ENCODE peak calls at places on chromosomes 5 and 9, in five cellular contexts. Q is IMR-90; I is HS-5; R is activated CD4-positive, alpha-beta T cell treated with anti-CD3 and anti-CD28 coated beads for 1 hour; B is effector memory CD8-positive, alpha-beta T cell. F is an unnamed sample.

GRCh38 chr5:95070453-95070852 is 214.4 kb downstream of the MCTP1 start:
- DNase-seq in B (no peak), I (no peak), R (no peak), Q (no peak), F (no peak)

GRCh38 chr9:134592018-134592818 is 49.4 kb upstream of the COL5A1 start:
- DNase-seq in R (peak; percentile 2), Q (peak; percentile 83), I (peak; percentile 47), B (no peak), F (no peak)

GRCh38 chr5:73448451-73449136 is at the start of gene FOXD1:
- DNase-seq in B (no peak), I (peak; percentile 90), Q (peak; percentile 97), R (no peak), F (peak; percentile 75)

GRCh38 chr9:109857337-109857736 is 77.3 kb downstream of the PALM2AKAP2 start:
- DNase-seq in B (no peak), R (no peak), I (no peak), Q (peak; percentile 26), F (no peak)

GRCh38 chr5:61440086-61440485 is 108.0 kb downstream of the ZSWIM6 start:
- DNase-seq in Q (no peak), R (no peak), B (no peak), I (no peak), F (peak; percentile 14)

GRCh38 chr5:115452791-115453190 is 91.8 kb downstream of the FEM1C start:
- DNase-seq in I (no peak), Q (no peak), B (no peak), R (no peak), F (no peak)

GRCh38 chr9:131968632-131969031 is 111.0 kb downstream of the MED27 start:
- DNase-seq in I (no peak), B (no peak), Q (no peak), R (no peak), F (no peak)

GRCh38 chr5:124365491-124365890 is 380.9 kb downstream of the ZNF608 start:
- DNase-seq in Q (no peak), I (no peak), R (no peak), B (no peak), F (no peak)

GRCh38 chr5:32326216-32326772 is 13.6 kb upstream of the MTMR12 start:
- DNase-seq in Q (peak; percentile 68), B (no peak), R (no peak), I (no peak), F (no peak)

GRCh38 chr5:96379862-96380261 is 53.2 kb downstream of the PCSK1 start:
- DNase-seq in R (no peak), B (no peak), I (no peak), Q (no peak), F (no peak)

F was measured in epithelial cell of esophagus.